ENCODE peak calls at places on chromosomes 11 and 22, in ten cellular contexts. F, G, Z, K, R, U, V, A, C and O are unnamed samples.
A peak's percentile ranks its signal among the peaks of the same experiment; 100 is the strongest.

GRCh38 chr11:116379185-116379828 is 393.5 kb downstream of the BUD13 start:
- DNase-seq in G (no peak), F (no peak), V (peak; percentile 34), C (no peak), R (peak; percentile 24), U (no peak), K (no peak), Z (no peak), A (peak; percentile 24), O (no peak)

GRCh38 chr11:65900899-65901180 is 652 bp upstream of the FOSL1 start:
- DNase-seq in K (no peak), G (no peak), F (no peak), U (no peak), Z (no peak), V (no peak), C (no peak), A (no peak), R (no peak), O (no peak)

GRCh38 chr11:12556788-12557384 is 117.3 kb upstream of the TEAD1 start:
- DNase-seq in V (no peak), A (peak; percentile 76), G (no peak), U (peak; percentile 89), Z (peak; percentile 65), F (no peak), R (peak; percentile 82), K (peak; percentile 35), C (no peak), O (peak; percentile 80)

GRCh38 chr22:33983558-33983957 is 63.3 kb upstream of the LARGE1 start:
- DNase-seq in V (no peak), R (no peak), C (no peak), F (no peak), U (no peak), K (no peak), G (no peak), Z (no peak), A (no peak), O (no peak)

GRCh38 chr22:29314074-29314473 is 1.4 kb downstream of the RASL10A start:
- DNase-seq in A (no peak), G (peak; percentile 64), V (no peak), K (no peak), U (no peak), C (peak; percentile 53), F (no peak), Z (no peak), R (no peak), O (no peak)

GRCh38 chr11:65112551-65113360 is 1.1 kb downstream of the TM7SF2 start:
- DNase-seq in V (peak; percentile 72), Z (peak; percentile 38), K (peak; percentile 45), G (peak; percentile 72), R (no peak), U (no peak), A (peak; percentile 65), F (peak; percentile 71), C (peak; percentile 81), O (peak; percentile 64)

GRCh38 chr11:18769802-18770456 is 21.7 kb downstream of the PTPN5 start:
- DNase-seq in K (no peak), V (peak; percentile 65), R (no peak), F (no peak), Z (no peak), C (no peak), G (no peak), U (no peak), A (peak; percentile 64), O (no peak)

GRCh38 chr22:50414476-50415248 is 60.2 kb downstream of the SBF1 start:
- DNase-seq in G (no peak), K (no peak), Z (no peak), C (no peak), A (no peak), F (no peak), R (no peak), V (no peak), U (no peak), O (no peak)

GRCh38 chr22:49517211-49517610 is 310.5 kb downstream of the BRD1 start:
- DNase-seq in C (no peak), Z (no peak), U (no peak), V (no peak), F (no peak), G (no peak), K (no peak), R (no peak), A (no peak), O (no peak)

GRCh38 chr11:104661901-104662300 is 236.4 kb downstream of the CASP12 start:
- DNase-seq in U (no peak), Z (no peak), G (no peak), A (no peak), K (no peak), F (no peak), C (no peak), V (no peak), R (no peak), O (no peak)

GRCh38 chr11:62958547-62959071 is 26.2 kb downstream of the SLC22A6 start:
- DNase-seq in Z (peak; percentile 44), A (no peak), C (no peak), R (peak; percentile 38), V (no peak), F (no peak), U (peak; percentile 7), G (no peak), K (no peak), O (no peak)

GRCh38 chr22:36619797-36620390 is 83.7 kb downstream of the CACNG2 start:
- DNase-seq in G (peak; percentile 82), C (no peak), Z (no peak), A (no peak), R (no peak), U (no peak), F (no peak), V (no peak), K (no peak), O (no peak)

GRCh38 chr11:112526699-112527410 is 266.2 kb upstream of the PLET1 start:
- DNase-seq in C (no peak), K (no peak), R (peak; percentile 75), V (no peak), G (no peak), A (no peak), Z (peak; percentile 29), F (no peak), U (no peak), O (no peak)